ENCODE peak calls at places on chromosomes 13 and 19, in six cellular contexts. O, P, Z, C, S and T are unnamed samples.

GRCh38 chr19:19543101-19543500 is 5.0 kb downstream of the CILP2 start:
- DNase-seq in Z (no peak), O (no peak), S (no peak), C (no peak), P (no peak), T (no peak)

GRCh38 chr13:65540064-65540635 is 1690.0 kb downstream of the PCDH9 start:
- DNase-seq in O (no peak), C (no peak), P (no peak), Z (no peak), S (no peak), T (no peak)

GRCh38 chr13:36217456-36217855 is 3.1 kb upstream of the SOHLH2 start:
- DNase-seq in S (no peak), Z (no peak), O (no peak), C (no peak), P (no peak), T (no peak)

GRCh38 chr19:43432866-43433673 is 18.4 kb downstream of the TEX101 start:
- DNase-seq in P (peak; percentile 49), O (peak; percentile 51), S (peak; percentile 82), Z (peak; percentile 85), C (no peak), T (no peak)

GRCh38 chr13:42000836-42001235 is 39.9 kb upstream of the VWA8 start:
- DNase-seq in O (no peak), Z (no peak), C (no peak), S (no peak), P (no peak), T (no peak)

GRCh38 chr13:31747966-31748365 is 8.6 kb downstream of the RXFP2 start:
- DNase-seq in P (no peak), Z (no peak), S (no peak), O (no peak), C (no peak), T (no peak)

GRCh38 chr13:29901714-29902631 is 51.6 kb upstream of the UBL3 start:
- DNase-seq in O (no peak), P (peak; percentile 56), S (no peak), C (no peak), Z (no peak), T (peak; percentile 47)

GRCh38 chr19:12985049-12985776 is 10.1 kb upstream of the NFIX start:
- DNase-seq in C (no peak), Z (peak; percentile 79), O (peak; percentile 70), P (no peak), S (no peak), T (no peak)

GRCh38 chr13:101019126-101019525 is 344.5 kb upstream of the TMTC4 start:
- DNase-seq in C (no peak), Z (no peak), P (no peak), O (no peak), S (no peak), T (no peak)

GRCh38 chr19:18282788-18283141 is 1.3 kb upstream of the JUND start:
- DNase-seq in S (no peak), Z (no peak), C (no peak), P (no peak), O (no peak), T (no peak)

GRCh38 chr19:11551603-11552235 is 7.3 kb downstream of the ELOF1 start:
- DNase-seq in Z (peak; percentile 54), S (peak; percentile 83), C (no peak), O (no peak), P (no peak), T (no peak)

GRCh38 chr19:16627194-16627927 is 643 bp downstream of the MED26 start:
- DNase-seq in S (no peak), C (no peak), P (peak; percentile 30), Z (no peak), O (no peak), T (no peak)

GRCh38 chr19:53160350-53160749 is 1.5 kb upstream of the ZNF347 start:
- DNase-seq in Z (no peak), S (no peak), C (no peak), O (no peak), P (no peak), T (no peak)
- H3K9me3 ChIP-seq in Z (peaks cover 16% of the 10 kb centered on the region), S (peaks cover 22% of the 10 kb centered on the region), C (peaks cover 14% of the 10 kb centered on the region), O (peaks cover 6% of the 10 kb centered on the region), P (peaks cover 13% of the 10 kb centered on the region), T (peaks cover 3% of the 10 kb centered on the region)

GRCh38 chr19:3369337-3370213 is 3.2 kb downstream of the NFIC start:
- DNase-seq in Z (no peak), C (no peak), S (no peak), P (peak; percentile 41), O (no peak), T (no peak)

GRCh38 chr19:3368848-3369336 is 2.5 kb downstream of the NFIC start:
- DNase-seq in O (no peak), Z (no peak), S (no peak), C (no peak), P (no peak), T (no peak)

GRCh38 chr19:3370728-3371591 is 4.6 kb downstream of the NFIC start:
- DNase-seq in C (no peak), Z (no peak), S (no peak), P (no peak), O (no peak), T (no peak)

GRCh38 chr19:3368441-3368795 is 2.0 kb downstream of the NFIC start:
- DNase-seq in S (no peak), O (no peak), Z (no peak), P (no peak), C (no peak), T (no peak)

GRCh38 chr19:3370214-3370720 is 3.9 kb downstream of the NFIC start:
- DNase-seq in P (no peak), C (no peak), S (no peak), Z (no peak), O (no peak), T (no peak)
- TF ChIP-seq POLR2AphosphoS5 in P (no peak), C (no peak), S (no peak), Z (no peak), O (no peak), T (no peak)

GRCh38 chr13:99131410-99131809 is 69.2 kb upstream of the UBAC2 start:
- DNase-seq in S (no peak), C (no peak), O (no peak), P (no peak), Z (no peak), T (no peak)
- TF ChIP-seq EZH2 in S (no peak), C (no peak), O (no peak), P (no peak), Z (no peak), T (no peak)

GRCh38 chr19:58428617-58429016 is 11.3 kb downstream of the ZNF132 start:
- DNase-seq in S (no peak), P (no peak), C (no peak), Z (no peak), O (no peak), T (no peak)
- H3K9me3 ChIP-seq in S (peaks cover 67% of the 10 kb centered on the region), P (peaks cover 24% of the 10 kb centered on the region), C (peaks cover 29% of the 10 kb centered on the region), Z (no peaks in the 10 kb centered on the region), O (peaks cover 19% of the 10 kb centered on the region), T (peaks cover 6% of the 10 kb centered on the region)

DNA sequence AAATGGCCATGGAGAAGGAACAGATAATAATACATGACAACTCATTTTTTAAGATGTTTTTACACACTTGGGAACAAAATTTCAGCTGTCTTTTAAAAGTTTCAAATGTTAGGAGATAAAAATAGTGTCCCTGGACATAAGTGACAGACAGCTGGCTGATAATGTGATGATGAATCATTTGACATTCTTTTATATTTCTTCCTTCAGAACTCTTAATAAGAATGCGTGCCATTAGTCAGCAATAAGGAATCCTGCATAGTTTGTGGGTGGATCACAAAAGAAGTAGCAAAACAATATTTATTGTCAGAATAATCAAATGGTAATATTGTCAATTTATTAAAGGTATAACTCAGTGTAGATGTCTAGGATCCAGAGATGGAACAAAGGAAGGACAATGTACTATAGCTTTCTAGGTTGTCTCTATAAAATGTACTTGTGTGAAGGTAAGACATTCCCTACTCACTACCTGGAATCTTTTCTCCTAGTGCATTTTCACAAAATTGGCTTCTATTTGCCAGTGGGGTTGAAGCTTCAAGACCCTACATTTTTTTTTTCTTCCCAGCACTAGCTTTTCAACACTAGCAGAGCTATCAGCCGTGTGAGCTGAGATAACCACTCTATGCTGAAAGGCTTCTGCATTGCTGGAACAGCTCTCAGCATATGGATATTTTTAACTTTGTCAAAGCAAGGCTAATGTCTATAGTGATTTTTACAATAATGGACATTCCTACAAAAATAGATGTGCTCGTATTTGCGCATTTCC is 175.6 kb upstream of the SLITRK6 start:
- DNase-seq in P (no peak), Z (no peak), O (no peak), C (no peak), S (no peak), T (no peak)
- TF ChIP-seq POLR2AphosphoS5 in P (no peak), Z (no peak), O (no peak), C (no peak), S (no peak), T (no peak)

GRCh38 chr19:3463959-3464796 is 16.1 kb downstream of the SMIM24 start:
- DNase-seq in O (no peak), C (no peak), S (no peak), Z (peak; percentile 21), P (no peak), T (no peak)
- TF ChIP-seq EZH2 in O (no peak), C (no peak), S (no peak), Z (no peak), P (no peak), T (no peak)

DNA sequence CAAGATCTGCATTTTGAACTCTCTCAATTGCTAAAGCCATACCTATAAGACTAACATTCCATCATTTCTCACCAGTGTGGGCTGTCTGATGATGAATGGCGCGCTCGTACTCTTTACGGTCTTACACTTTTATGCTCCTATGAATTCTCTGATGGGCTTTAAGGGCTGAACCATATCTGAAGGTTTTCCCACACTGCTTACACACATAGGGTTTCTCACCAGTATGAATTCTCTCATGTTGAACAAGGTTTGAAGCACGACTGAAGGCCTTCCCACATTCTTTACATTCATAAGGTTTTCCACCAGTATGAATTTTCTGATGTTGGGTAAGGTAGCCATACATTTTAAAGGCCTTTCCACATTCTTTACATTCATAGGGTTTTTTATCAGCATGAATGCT is 18.8 kb upstream of the ZNF607 start:
- DNase-seq in S (no peak), P (no peak), Z (no peak), C (no peak), O (no peak), T (no peak)
- H3K9me3 ChIP-seq in S (peaks cover 21% of the 10 kb centered on the region), P (no peaks in the 10 kb centered on the region), Z (no peaks in the 10 kb centered on the region), C (peaks cover 9% of the 10 kb centered on the region), O (peaks cover 15% of the 10 kb centered on the region), T (no peaks in the 10 kb centered on the region)

GRCh38 chr13:27182844-27183497 is 11.4 kb upstream of the USP12 start:
- DNase-seq in C (no peak), Z (peak; percentile 58), S (no peak), P (peak; percentile 89), O (peak; percentile 78), T (no peak)
- TF ChIP-seq POLR2AphosphoS5 in C (no peak), Z (no peak), S (no peak), P (peak; percentile 91), O (peak; percentile 50), T (no peak)

DNA sequence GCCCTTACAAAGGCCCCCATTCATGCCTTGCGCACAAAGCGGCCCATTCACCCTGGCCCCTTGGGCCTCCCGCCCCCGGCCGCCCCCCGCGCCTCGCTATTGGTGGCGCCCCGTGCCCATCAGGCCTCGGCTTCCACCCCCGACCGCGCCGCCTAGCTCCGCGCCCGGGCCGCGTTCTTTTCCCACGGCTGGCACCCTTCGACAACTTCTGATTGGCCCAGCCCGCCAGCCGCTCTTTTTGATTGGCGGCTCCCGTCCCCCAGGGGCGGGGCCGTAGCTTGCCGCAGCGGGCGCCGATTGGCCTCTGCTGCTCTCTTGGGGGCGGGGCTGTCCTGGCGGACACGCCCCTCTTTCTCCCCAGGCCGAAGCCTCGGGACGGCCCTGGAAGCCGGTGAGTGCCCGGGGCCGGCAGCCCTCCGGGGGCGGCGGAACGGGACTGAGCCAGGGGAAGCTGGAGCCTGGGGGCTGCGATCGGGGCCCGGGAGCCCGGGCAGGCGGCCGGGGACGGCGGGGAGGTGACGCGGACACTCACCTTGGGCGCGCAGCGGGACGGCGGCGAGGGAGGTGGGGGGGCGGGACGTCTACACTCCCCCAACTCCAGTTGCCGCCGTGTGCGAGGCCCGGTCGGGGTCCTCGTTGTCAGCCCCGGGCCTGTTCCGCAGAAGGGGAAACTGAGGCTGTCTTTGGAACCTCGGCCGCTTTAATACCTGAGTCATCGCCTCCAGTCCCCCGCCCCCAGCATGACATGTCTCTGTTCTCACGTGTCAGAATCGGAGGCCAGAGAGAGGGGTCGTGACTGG is at the start of gene MYH14:
- DNase-seq in O (peak; percentile 86), P (peak; percentile 39), C (no peak), Z (peak; percentile 96), S (peak; percentile 96), T (no peak)
- TF ChIP-seq EZH2 in O (no peak), P (no peak), C (no peak), Z (no peak), S (no peak), T (no peak)